ENCODE peak calls at places on chromosomes 16 and 17, in seven cellular contexts. R is mucosa of descending colon, V is fibroblast of villous mesenchyme, C is SK-N-SH, I is endothelial cell, M is lower lobe of right lung, L is fibroblast of pulmonary artery. Z is an unnamed sample.

GRCh38 chr16:84096447-84097005 is 20.2 kb downstream of the MBTPS1 start:
- DNase-seq in R (peak; percentile 53), V (no peak), C (no peak), I (no peak), M (no peak), L (no peak), Z (no peak)

GRCh38 chr16:87347932-87348615 is 30.9 kb upstream of the C16orf95 start:
- DNase-seq in R (no peak), V (no peak), C (no peak), I (no peak), M (no peak), L (no peak), Z (no peak)

GRCh38 chr16:73457851-73458250 is 409.9 kb upstream of the ZFHX3 start:
- DNase-seq in R (no peak), V (no peak), C (no peak), I (no peak), M (no peak), L (no peak), Z (no peak)

GRCh38 chr16:49755716-49756115 is 100.2 kb downstream of the ZNF423 start:
- DNase-seq in R (no peak), V (no peak), C (peak; percentile 47), I (no peak), M (no peak), L (no peak), Z (no peak)

GRCh38 chr17:42598905-42599304 is 10.3 kb downstream of the RETREG3 start:
- DNase-seq in R (no peak), V (no peak), C (no peak), I (no peak), M (no peak), L (no peak), Z (peak; percentile 24)

GRCh38 chr17:62804025-62804424 is 4.1 kb downstream of the MARCHF10 start:
- DNase-seq in R (no peak), V (no peak), C (no peak), I (no peak), M (no peak), L (no peak), Z (no peak)

GRCh38 chr16:1424028-1424427 is 3.5 kb upstream of the UQCC4 start:
- DNase-seq in R (no peak), V (no peak), C (no peak), I (no peak), M (no peak), L (no peak), Z (no peak)

GRCh38 chr16:68370221-68370920 is 59.6 kb downstream of the PRMT7 start:
- DNase-seq in R (no peak), V (no peak), C (no peak), I (no peak), M (peak; percentile 35), L (no peak), Z (no peak)

DNA sequence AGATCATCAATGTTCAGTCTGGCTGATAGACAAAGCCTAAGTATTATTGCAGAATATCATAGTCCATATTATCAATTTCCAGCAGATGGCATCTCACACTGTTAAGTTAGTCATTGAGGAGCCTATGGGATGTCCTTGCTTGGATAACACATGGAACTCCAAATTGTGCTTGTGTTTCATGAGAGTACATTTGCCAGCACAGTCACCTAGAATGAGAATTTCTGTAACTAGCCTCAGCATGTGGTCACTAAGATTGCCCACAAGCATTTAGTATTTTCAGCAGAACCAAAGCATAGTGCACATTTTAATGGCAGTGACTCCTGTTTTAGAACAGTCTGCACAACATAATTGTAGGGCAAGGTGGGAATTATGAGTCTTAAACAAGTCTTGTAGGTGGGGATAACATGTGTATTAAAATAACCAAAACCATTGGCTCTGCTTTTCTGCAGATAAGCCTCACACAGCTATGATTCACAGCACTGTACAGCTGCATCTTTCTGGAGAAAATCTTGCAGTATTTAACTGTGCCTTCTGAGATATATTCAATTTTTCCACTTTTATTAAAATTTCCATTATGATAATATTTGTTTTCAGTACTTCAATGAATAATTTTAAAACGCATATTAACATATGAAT is 882.8 kb upstream of the SOX9 start:
- DNase-seq in R (no peak), V (peak; percentile 55), C (peak; percentile 12), I (no peak), M (no peak), L (peak; percentile 46), Z (no peak)
- TF ChIP-seq CTCF in R (no peak), V (peak; percentile 45), C (peak; percentile 64), I (no peak), M (no peak), L (peak; percentile 15), Z (no peak)

GRCh38 chr16:4290236-4290830 is 17.5 kb upstream of the TFAP4 start:
- DNase-seq in R (no peak), V (peak; percentile 94), C (peak; percentile 1), I (no peak), M (peak; percentile 59), L (peak; percentile 85), Z (no peak)
- TF ChIP-seq CTCF in R (no peak), V (peak; percentile 63), C (no peak), I (no peak), M (peak; percentile 30), L (peak; percentile 43), Z (no peak)

GRCh38 chr17:49680314-49680713 is 2.4 kb upstream of the SPOP start:
- DNase-seq in R (no peak), V (no peak), C (no peak), I (no peak), M (no peak), L (no peak), Z (no peak)
- TF ChIP-seq CTCF in R (no peak), V (no peak), C (no peak), I (no peak), M (no peak), L (no peak), Z (no peak)

DNA sequence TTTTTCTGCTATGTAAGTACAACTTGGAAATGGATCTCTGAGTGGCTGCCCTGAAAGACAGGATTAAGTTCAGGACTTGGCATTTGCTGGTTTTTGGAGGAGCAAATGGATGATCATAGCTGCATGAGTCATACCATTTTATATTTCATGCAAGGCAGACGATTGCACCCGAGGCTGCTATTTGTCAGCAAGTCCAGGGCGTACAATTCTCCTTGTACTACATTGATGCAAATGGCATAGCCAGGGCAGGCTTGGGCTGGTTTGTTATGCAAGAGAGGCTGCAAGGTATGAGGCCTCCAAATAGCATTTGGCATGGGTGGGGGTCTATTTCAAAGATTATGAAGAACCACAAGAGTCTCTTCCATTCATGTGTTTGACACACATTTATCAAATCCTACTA is 81.2 kb upstream of the CACNG3 start:
- DNase-seq in R (no peak), V (no peak), C (no peak), I (no peak), M (no peak), L (no peak), Z (no peak)
- TF ChIP-seq CTCF in R (no peak), V (no peak), C (no peak), I (no peak), M (no peak), L (no peak), Z (no peak)

GRCh38 chr16:57724541-57724940 is 11.0 kb upstream of the KATNB1 start:
- DNase-seq in R (no peak), V (no peak), C (no peak), I (no peak), M (no peak), L (no peak), Z (no peak)

GRCh38 chr16:57721356-57721755 is 14.2 kb upstream of the KATNB1 start:
- DNase-seq in R (no peak), V (no peak), C (no peak), I (no peak), M (no peak), L (no peak), Z (no peak)

GRCh38 chr16:57722651-57723050 is 12.9 kb upstream of the KATNB1 start:
- DNase-seq in R (no peak), V (no peak), C (no peak), I (no peak), M (no peak), L (no peak), Z (no peak)

GRCh38 chr16:57721765-57722499 is 13.6 kb upstream of the KATNB1 start:
- DNase-seq in R (no peak), V (no peak), C (peak; percentile 44), I (no peak), M (no peak), L (no peak), Z (no peak)

GRCh38 chr16:57723170-57723569 is 12.4 kb upstream of the KATNB1 start:
- DNase-seq in R (no peak), V (peak; percentile 18), C (no peak), I (peak; percentile 56), M (no peak), L (peak; percentile 25), Z (peak; percentile 46)
- TF ChIP-seq CTCF in R (no peak), V (peak; percentile 37), C (peak; percentile 41), I (peak; percentile 58), M (no peak), L (peak; percentile 33), Z (peak; percentile 28)

GRCh38 chr16:10569629-10570028 is 10.8 kb downstream of the EMP2 start:
- DNase-seq in R (no peak), V (no peak), C (no peak), I (no peak), M (no peak), L (no peak), Z (no peak)
- TF ChIP-seq CTCF in R (no peak), V (no peak), C (no peak), I (no peak), M (no peak), L (no peak), Z (no peak)

GRCh38 chr17:44095647-44096496 is 25.3 kb downstream of the G6PC3 start:
- DNase-seq in R (peak; percentile 78), V (peak; percentile 96), C (peak; percentile 85), I (peak; percentile 84), M (peak; percentile 71), L (peak; percentile 95), Z (peak; percentile 65)
- TF ChIP-seq CTCF in R (no peak), V (peak; percentile 44), C (peak; percentile 33), I (no peak), M (no peak), L (peak; percentile 24), Z (no peak)

DNA sequence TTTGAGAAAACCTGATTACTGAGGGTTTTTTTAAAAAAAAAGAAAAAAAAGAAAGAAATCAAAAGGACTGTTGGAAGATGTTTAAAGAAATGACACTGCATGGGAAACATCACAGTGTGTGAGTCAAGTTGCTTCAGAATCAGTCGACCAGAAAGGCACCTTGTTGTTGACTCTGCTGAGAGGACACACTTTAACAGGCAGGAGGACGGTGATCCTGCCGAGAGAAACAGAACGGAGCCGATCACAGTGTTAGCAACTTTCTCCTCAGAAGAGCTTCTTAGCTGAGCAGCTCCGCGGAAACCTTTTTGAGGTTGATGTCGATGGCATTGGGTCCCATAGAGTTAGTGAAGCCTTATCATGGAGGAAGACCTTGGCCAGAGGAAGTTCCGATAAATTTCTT is 538.7 kb downstream of the RBFOX1 start:
- DNase-seq in R (no peak), V (no peak), C (no peak), I (no peak), M (no peak), L (no peak), Z (no peak)
- TF ChIP-seq CTCF in R (no peak), V (no peak), C (no peak), I (no peak), M (no peak), L (no peak), Z (no peak)

GRCh38 chr17:40417258-40417608 is 463 bp downstream of the TOP2A start:
- DNase-seq in R (no peak), V (peak; percentile 23), C (no peak), I (peak; percentile 22), M (no peak), L (no peak), Z (no peak)
- TF ChIP-seq CTCF in R (no peak), V (no peak), C (peak; percentile 27), I (no peak), M (no peak), L (no peak), Z (no peak)

GRCh38 chr17:27569257-27569722 is 61.7 kb upstream of the LGALS9 start:
- DNase-seq in R (peak; percentile 30), V (peak; percentile 74), C (peak; percentile 64), I (peak; percentile 44), M (peak; percentile 63), L (no peak), Z (peak; percentile 45)
- TF ChIP-seq CTCF in R (no peak), V (peak; percentile 74), C (peak; percentile 65), I (peak; percentile 46), M (peak; percentile 59), L (peak; percentile 71), Z (peak; percentile 57)